ENCODE peak calls at places on chromosomes 16 and 17, in nine cellular contexts. E is brain microvascular endothelial cell, G is mucosa of descending colon, S is left ventricle myocardium inferior, V is HL-60, W is NT2/D1, Z is fibroblast of mammary gland, R is AG09309, J is lower leg skin. L is an unnamed sample.

GRCh38 chr17:35817196-35817595 is 7.9 kb downstream of the TAF15 start:
- DNase-seq in E (no peak), G (no peak), S (no peak), V (no peak), W (no peak), Z (no peak), R (no peak), J (no peak), L (no peak)

GRCh38 chr17:49399995-49400394 is 14.7 kb downstream of the PHB1 start:
- DNase-seq in E (no peak), G (no peak), S (no peak), V (no peak), W (no peak), Z (no peak), R (no peak), J (no peak), L (no peak)

GRCh38 chr17:48451489-48451888 is 21.5 kb upstream of the SKAP1 start:
- DNase-seq in E (no peak), G (no peak), S (no peak), V (no peak), W (no peak), Z (no peak), R (no peak), J (no peak), L (no peak)

GRCh38 chr17:50833396-50834125 is 1.8 kb upstream of the WFIKKN2 start:
- DNase-seq in E (no peak), G (no peak), S (no peak), V (no peak), W (no peak), Z (no peak), R (no peak), J (no peak), L (no peak)

GRCh38 chr17:39235555-39236221 is 9.9 kb upstream of the STAC2 start:
- DNase-seq in E (peak), G (peak), S (no peak), V (no peak), W (peak), Z (peak), R (no peak), J (no peak), L (peak)

GRCh38 chr17:41910701-41911391 is 7.9 kb downstream of the ACLY start:
- DNase-seq in E (peak), G (no peak), S (no peak), V (no peak), W (no peak), Z (peak), R (peak), J (no peak), L (peak)

GRCh38 chr17:30375661-30376060 is 3.1 kb upstream of the CPD start:
- DNase-seq in E (no peak), G (no peak), S (no peak), V (no peak), W (no peak), Z (no peak), R (no peak), J (no peak), L (no peak)

GRCh38 chr17:81392909-81393654 is 2.2 kb upstream of the BAHCC1 start:
- DNase-seq in E (no peak), G (no peak), S (peak), V (no peak), W (no peak), Z (no peak), R (no peak), J (no peak), L (no peak)

GRCh38 chr17:57853695-57854094 is 3.9 kb upstream of the MRPS23 start:
- DNase-seq in E (no peak), G (no peak), S (peak), V (no peak), W (no peak), Z (no peak), R (no peak), J (no peak), L (no peak)

GRCh38 chr16:67151431-67152097 is 766 bp upstream of the B3GNT9 start:
- DNase-seq in E (no peak), G (no peak), S (no peak), V (no peak), W (no peak), Z (no peak), R (no peak), J (no peak), L (no peak)

GRCh38 chr17:57004944-57005579 is 27.1 kb downstream of the SCPEP1 start:
- DNase-seq in E (no peak), G (peak), S (no peak), V (peak), W (no peak), Z (no peak), R (no peak), J (no peak), L (no peak)

GRCh38 chr17:4903051-4903818 is at the start of gene CHRNE:
- DNase-seq in E (peak), G (peak), S (peak), V (peak), W (peak), Z (peak), R (no peak), J (peak), L (peak)

GRCh38 chr17:35578195-35578928 is at the start of gene PEX12:
- DNase-seq in E (peak), G (peak), S (peak), V (peak), W (peak), Z (peak), R (no peak), J (peak), L (peak)

GRCh38 chr16:65308506-65308905 is 186.6 kb upstream of the CDH11 start:
- DNase-seq in E (no peak), G (no peak), S (no peak), V (no peak), W (no peak), Z (no peak), R (no peak), J (no peak), L (no peak)

GRCh38 chr17:29615048-29615385 is 7.7 kb downstream of the CORO6 start:
- DNase-seq in E (no peak), G (peak), S (no peak), V (no peak), W (no peak), Z (peak), R (no peak), J (peak), L (no peak)

GRCh38 chr17:45234641-45235040 is 13.0 kb downstream of the FMNL1 start:
- DNase-seq in E (no peak), G (peak), S (no peak), V (no peak), W (no peak), Z (no peak), R (no peak), J (no peak), L (no peak)

GRCh38 chr16:49704586-49705155 is 151.2 kb downstream of the ZNF423 start:
- DNase-seq in E (no peak), G (no peak), S (no peak), V (no peak), W (no peak), Z (peak), R (no peak), J (no peak), L (no peak)

GRCh38 chr16:49594706-49595534 is 221.3 kb downstream of the C16orf78 start:
- DNase-seq in E (no peak), G (no peak), S (no peak), V (no peak), W (no peak), Z (no peak), R (no peak), J (peak), L (no peak)

GRCh38 chr17:82732118-82732743 is 3.2 kb upstream of the FN3K start:
- DNase-seq in E (no peak), G (no peak), S (no peak), V (no peak), W (no peak), Z (no peak), R (no peak), J (no peak), L (no peak)

GRCh38 chr16:71440669-71441347 is 1.0 kb downstream of the TLE7 start:
- DNase-seq in E (no peak), G (no peak), S (no peak), V (no peak), W (no peak), Z (no peak), R (no peak), J (no peak), L (no peak)

GRCh38 chr16:73037331-73037745 is 10.6 kb downstream of the ZFHX3 start:
- DNase-seq in E (no peak), G (no peak), S (peak), V (no peak), W (no peak), Z (no peak), R (no peak), J (no peak), L (no peak)

GRCh38 chr17:51869387-51869786 is 289.1 kb downstream of the CA10 start:
- DNase-seq in E (no peak), G (peak), S (no peak), V (no peak), W (peak), Z (peak), R (no peak), J (no peak), L (no peak)

GRCh38 chr17:57861737-57862409 is 12.0 kb upstream of the MRPS23 start:
- DNase-seq in E (no peak), G (peak), S (peak), V (no peak), W (no peak), Z (peak), R (no peak), J (peak), L (no peak)

GRCh38 chr17:78092794-78093324 is 35.7 kb downstream of the TMC6 start:
- DNase-seq in E (no peak), G (no peak), S (no peak), V (no peak), W (no peak), Z (no peak), R (no peak), J (no peak), L (no peak)

GRCh38 chr16:19963306-19963705 is 78.7 kb upstream of the GPRC5B start:
- DNase-seq in E (no peak), G (no peak), S (peak), V (no peak), W (no peak), Z (no peak), R (no peak), J (peak), L (no peak)

GRCh38 chr17:50194441-50195195 is 6.8 kb downstream of the COL1A1 start:
- DNase-seq in E (no peak), G (no peak), S (no peak), V (no peak), W (no peak), Z (peak), R (no peak), J (no peak), L (no peak)

GRCh38 chr17:18185832-18186231 is 2.2 kb downstream of the ALKBH5 start:
- DNase-seq in E (no peak), G (no peak), S (no peak), V (no peak), W (no peak), Z (peak), R (no peak), J (no peak), L (no peak)

GRCh38 chr16:88071908-88072307 is 120.7 kb downstream of the BANP start:
- DNase-seq in E (no peak), G (no peak), S (no peak), V (no peak), W (no peak), Z (no peak), R (no peak), J (no peak), L (no peak)

GRCh38 chr17:60641810-60642220 is 35.8 kb upstream of the BCAS3 start:
- DNase-seq in E (peak), G (peak), S (no peak), V (peak), W (peak), Z (peak), R (peak), J (no peak), L (peak)

GRCh38 chr16:89004209-89004831 is 27.3 kb upstream of the CBFA2T3 start:
- DNase-seq in E (no peak), G (no peak), S (peak), V (no peak), W (no peak), Z (no peak), R (no peak), J (no peak), L (no peak)

GRCh38 chr16:30953511-30954124 is 3.9 kb upstream of the SETD1A start:
- DNase-seq in E (peak), G (peak), S (no peak), V (no peak), W (peak), Z (peak), R (no peak), J (no peak), L (peak)

GRCh38 chr16:85463228-85463611 is 149.9 kb upstream of the GSE1 start:
- DNase-seq in E (no peak), G (no peak), S (no peak), V (no peak), W (no peak), Z (no peak), R (no peak), J (no peak), L (no peak)
- H3K4me3 ChIP-seq in E (no peak), G (no peak), S (peak), V (no peak), W (peak), Z (no peak), R (peak), J (no peak), L (no peak)

GRCh38 chr16:82067810-82068325 is 32.8 kb downstream of the HSD17B2 start:
- DNase-seq in E (no peak), G (peak), S (no peak), V (no peak), W (no peak), Z (no peak), R (no peak), J (no peak), L (no peak)
- H3K4me3 ChIP-seq in E (no peak), G (no peak), S (no peak), V (no peak), W (no peak), Z (no peak), R (no peak), J (no peak), L (no peak)

GRCh38 chr16:17270683-17271109 is 200.1 kb downstream of the XYLT1 start:
- DNase-seq in E (no peak), G (peak), S (no peak), V (no peak), W (no peak), Z (no peak), R (no peak), J (no peak), L (no peak)
- H3K4me3 ChIP-seq in E (no peak), G (no peak), S (no peak), V (no peak), W (no peak), Z (no peak), R (no peak), J (no peak), L (no peak)

DNA sequence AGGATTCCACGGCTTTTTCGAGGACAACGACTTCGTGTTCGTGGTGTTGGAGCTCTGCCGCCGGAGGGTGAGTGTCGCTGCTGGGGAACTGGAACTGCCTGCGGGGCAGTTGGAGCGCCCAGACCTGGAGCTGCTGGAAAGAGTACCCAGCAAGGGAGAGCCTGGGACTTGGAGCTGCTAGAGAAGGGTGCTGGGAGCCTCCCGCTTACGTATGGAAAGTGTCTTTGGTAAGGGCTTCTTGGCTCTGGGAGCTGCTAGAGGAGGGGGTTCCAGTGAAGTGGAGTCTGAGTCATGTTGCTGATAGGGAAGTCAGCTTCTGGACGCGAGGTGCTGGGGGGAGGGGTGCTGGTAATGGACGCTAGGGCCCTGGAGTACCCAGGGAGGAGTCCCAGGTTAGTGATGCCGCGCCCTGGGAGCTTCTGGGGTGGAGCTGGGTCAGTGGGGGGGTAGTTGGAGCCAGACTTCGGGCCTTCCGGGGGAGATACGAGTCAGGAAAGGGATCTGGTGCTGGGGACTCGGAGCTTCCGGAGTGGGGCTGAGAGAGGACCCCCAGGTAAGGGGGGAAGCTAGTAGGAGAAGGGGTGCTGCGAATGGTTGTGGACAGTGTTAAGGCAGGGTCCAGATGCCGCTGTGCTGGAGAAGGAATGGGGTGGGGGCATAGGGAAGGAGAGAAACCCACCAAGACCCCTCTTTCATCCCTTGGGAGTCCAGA is 741 bp downstream of the PLK1 start:
- DNase-seq in E (peak), G (peak), S (no peak), V (peak), W (peak), Z (peak), R (no peak), J (peak), L (no peak)
- H3K4me3 ChIP-seq in E (peak), G (no peak), S (peak), V (peak), W (peak), Z (peak), R (peak), J (peak), L (peak)

DNA sequence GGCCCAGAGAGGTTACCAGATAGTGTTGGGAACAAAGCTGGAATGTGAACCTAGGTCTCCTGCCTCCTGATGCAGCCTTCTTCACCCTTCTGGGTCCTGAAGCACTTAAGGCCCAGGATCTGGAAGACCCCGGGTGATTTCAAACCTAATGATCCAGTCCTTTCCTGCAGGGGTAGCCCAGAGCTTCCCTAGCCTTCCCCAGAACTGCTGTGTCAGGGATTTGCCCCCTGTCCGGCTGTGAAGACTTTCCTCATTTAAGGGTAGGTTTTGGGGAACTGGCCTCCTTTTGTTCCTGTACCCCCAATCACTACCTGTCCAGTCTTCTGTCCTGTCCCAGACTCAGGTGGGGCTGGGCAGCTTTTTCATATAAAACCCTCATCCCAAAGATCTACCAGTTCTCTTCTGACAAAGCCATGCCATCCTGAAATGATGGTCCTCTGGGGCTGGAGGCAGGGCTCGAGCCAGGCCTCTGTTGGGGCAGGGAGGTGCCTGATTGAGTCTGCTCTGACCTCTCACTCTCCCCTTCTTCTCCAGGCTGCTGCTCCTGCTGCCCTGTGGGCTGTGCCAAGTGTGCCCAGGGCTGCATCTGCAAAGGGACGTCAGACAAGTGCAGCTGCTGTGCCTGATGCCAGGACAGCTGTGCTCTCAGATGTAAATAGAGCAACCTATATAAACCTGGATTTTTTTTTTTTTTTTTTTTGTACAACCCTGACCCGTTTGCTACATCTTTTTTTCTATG is 1.3 kb downstream of the MT1X start:
- DNase-seq in E (no peak), G (no peak), S (no peak), V (no peak), W (no peak), Z (no peak), R (no peak), J (no peak), L (no peak)
- H3K4me3 ChIP-seq in E (peak), G (no peak), S (peak), V (peak), W (peak), Z (peak), R (peak), J (peak), L (peak)

DNA sequence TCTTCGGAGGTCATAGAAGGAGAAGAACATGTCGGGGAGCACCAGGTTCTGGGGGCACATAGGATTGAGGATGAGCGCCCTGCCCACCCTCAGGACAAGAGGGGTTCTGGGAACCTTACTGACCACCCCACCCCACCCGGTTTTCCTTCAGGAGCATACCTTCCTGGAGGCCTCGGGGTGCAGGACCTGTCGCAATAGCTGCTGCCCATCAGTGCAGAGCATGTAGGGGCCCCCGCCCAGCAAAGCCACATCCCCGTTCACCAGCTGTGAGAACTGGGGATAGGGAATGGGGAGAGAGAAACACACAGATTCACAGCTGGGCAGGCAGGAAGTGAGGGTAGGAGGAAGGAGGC is 2.1 kb downstream of the ESRP2 start:
- DNase-seq in E (no peak), G (no peak), S (no peak), V (no peak), W (no peak), Z (no peak), R (no peak), J (peak), L (no peak)
- H3K4me3 ChIP-seq in E (no peak), G (no peak), S (no peak), V (no peak), W (no peak), Z (no peak), R (no peak), J (no peak), L (no peak)

GRCh38 chr16:2518823-2519710 is 1.1 kb upstream of the AMDHD2 start:
- DNase-seq in E (no peak), G (no peak), S (no peak), V (no peak), W (no peak), Z (no peak), R (no peak), J (peak), L (no peak)
- H3K4me3 ChIP-seq in E (no peak), G (no peak), S (peak), V (no peak), W (no peak), Z (no peak), R (no peak), J (no peak), L (peak)